ENCODE peak calls at places on chromosomes 11 and 22, in six cellular contexts. N is ovary, E is AML-193, F is mammary epithelial cell, K is fibroblast of pulmonary artery, J is memory B cell. I is an unnamed sample.

GRCh38 chr22:47376901-47377520 is 614.6 kb downstream of the TBC1D22A start:
- DNase-seq in E (no peak), K (no peak), J (no peak), N (no peak), F (no peak), I (no peak)

GRCh38 chr11:15716550-15716949 is 601.8 kb downstream of the INSC start:
- DNase-seq in J (no peak), K (peak), E (no peak), N (no peak), F (peak), I (no peak)

GRCh38 chr11:91220476-91221202 is 997.8 kb upstream of the CHORDC1 start:
- DNase-seq in E (no peak), N (no peak), K (peak), J (no peak), F (peak), I (no peak)

GRCh38 chr11:10648896-10649295 is 44.7 kb downstream of the IRAG1 start:
- DNase-seq in F (no peak), K (no peak), N (no peak), E (no peak), J (no peak), I (no peak)

GRCh38 chr11:131637469-131638175 is 267.2 kb downstream of the NTM start:
- DNase-seq in E (no peak), J (no peak), F (no peak), N (no peak), K (no peak), I (no peak)

GRCh38 chr11:69172674-69173073 is 16.9 kb downstream of the SMIM38 start:
- DNase-seq in F (peak), J (no peak), N (no peak), E (no peak), K (peak), I (no peak)

GRCh38 chr11:103903621-103904323 is 132.7 kb upstream of the DDI1 start:
- DNase-seq in N (no peak), E (no peak), J (no peak), F (no peak), K (no peak), I (no peak)

GRCh38 chr11:75813622-75814039 is 1.4 kb upstream of the UVRAG start:
- DNase-seq in K (peak), F (peak), E (no peak), N (no peak), J (no peak), I (no peak)

GRCh38 chr22:48828688-48829087 is 999.0 kb downstream of the BRD1 start:
- DNase-seq in N (no peak), E (no peak), K (no peak), J (no peak), F (no peak), I (no peak)

GRCh38 chr22:21823740-21824438 is 43.6 kb downstream of the MAPK1 start:
- DNase-seq in K (peak), N (no peak), J (no peak), E (no peak), F (no peak), I (no peak)

GRCh38 chr22:36253523-36254490 is 874 bp downstream of the APOL1 start:
- DNase-seq in E (no peak), F (no peak), N (peak), K (peak), J (no peak), I (no peak)

GRCh38 chr11:104823638-104824037 is 74.6 kb downstream of the CASP12 start:
- DNase-seq in N (no peak), F (no peak), K (no peak), J (no peak), E (no peak), I (no peak)

GRCh38 chr11:119590651-119591308 is 138.2 kb downstream of the NECTIN1 start:
- DNase-seq in J (no peak), F (peak), K (no peak), E (no peak), N (no peak), I (no peak)

GRCh38 chr11:8092587-8093424 is 11.8 kb downstream of the TUB start:
- DNase-seq in J (no peak), E (peak), N (peak), K (peak), F (peak), I (peak)

GRCh38 chr11:34263462-34264186 is 94.2 kb downstream of the ABTB2 start:
- DNase-seq in F (peak), J (no peak), E (no peak), K (peak), N (peak), I (peak)

GRCh38 chr22:49770454-49771265 is 57.0 kb downstream of the BRD1 start:
- DNase-seq in N (no peak), F (no peak), E (no peak), J (no peak), K (no peak), I (peak)

GRCh38 chr11:19194620-19195308 is 7.0 kb downstream of the CSRP3 start:
- DNase-seq in N (no peak), J (no peak), F (no peak), E (no peak), K (no peak), I (no peak)

GRCh38 chr11:104522650-104523049 is 358.7 kb upstream of the PDGFD start:
- DNase-seq in J (no peak), K (peak), N (no peak), E (no peak), F (no peak), I (no peak)

GRCh38 chr11:30911247-30911646 is 325.1 kb upstream of the MPPED2 start:
- DNase-seq in K (no peak), F (no peak), E (no peak), J (no peak), N (no peak), I (no peak)

GRCh38 chr22:24016156-24016555 is 5.1 kb downstream of the CABIN1 start:
- DNase-seq in J (no peak), K (no peak), E (no peak), N (no peak), F (no peak), I (no peak)

GRCh38 chr11:14904745-14905103 is 12.7 kb upstream of the CYP2R1 start:
- DNase-seq in F (no peak), E (peak), J (peak), N (peak), K (peak), I (peak)

GRCh38 chr11:108734956-108735559 is 70.2 kb downstream of the DDX10 start:
- DNase-seq in F (no peak), J (no peak), E (no peak), N (no peak), K (peak), I (no peak)

GRCh38 chr11:280762-281485 is 2.7 kb downstream of the NLRP6 start:
- DNase-seq in K (no peak), N (no peak), J (no peak), F (peak), E (no peak), I (no peak)

GRCh38 chr11:57214087-57214395 is 23.0 kb downstream of the APLNR start:
- DNase-seq in K (peak), J (no peak), F (no peak), E (no peak), N (no peak), I (no peak)

GRCh38 chr11:15976433-15977045 is 379.8 kb downstream of the SOX6 start:
- DNase-seq in E (no peak), K (peak), J (no peak), F (peak), N (no peak), I (no peak)

GRCh38 chr11:68826726-68827125 is 15.0 kb downstream of the CPT1A start:
- DNase-seq in N (no peak), J (no peak), E (no peak), K (no peak), F (no peak), I (no peak)

GRCh38 chr11:23564370-23564769 is 704.1 kb upstream of the CCDC179 start:
- DNase-seq in E (no peak), K (no peak), J (no peak), N (no peak), F (no peak), I (no peak)

GRCh38 chr11:11463397-11463796 is 110.3 kb upstream of the CSNK2A3 start:
- DNase-seq in K (no peak), E (no peak), J (no peak), F (no peak), N (no peak), I (no peak)

GRCh38 chr22:42184852-42185251 is 54.2 kb upstream of the CYP2D6 start:
- DNase-seq in E (no peak), K (no peak), F (no peak), J (no peak), N (no peak), I (no peak)

GRCh38 chr22:23117890-23118646 is 23.7 kb downstream of the RSPH14 start:
- DNase-seq in E (no peak), N (no peak), K (no peak), F (no peak), J (no peak), I (peak)

GRCh38 chr22:23070418-23071162 is at the start of gene GNAZ:
- DNase-seq in E (no peak), K (no peak), F (no peak), J (peak), N (peak), I (peak)

GRCh38 chr22:19014886-19015285 is 78.8 kb upstream of the PRODH start:
- DNase-seq in K (no peak), J (no peak), N (no peak), E (no peak), F (no peak), I (no peak)

GRCh38 chr11:76512851-76513653 is 68.2 kb downstream of the EMSY start:
- DNase-seq in E (peak), J (no peak), K (peak), N (no peak), F (peak), I (no peak)

GRCh38 chr11:57410287-57410686 is 16.6 kb downstream of the SLC43A3 start:
- DNase-seq in K (peak), N (no peak), E (no peak), J (no peak), F (peak), I (no peak)

GRCh38 chr11:66800720-66801428 is 42.4 kb upstream of the RCE1 start:
- DNase-seq in N (no peak), F (no peak), E (no peak), J (peak), K (no peak), I (no peak)

I was measured in right cardiac atrium.